ENCODE peak calls at places on chromosomes 5 and 9, in eight cellular contexts. One of them, this sample, is unnamed.

GRCh38 chr5:10111575-10111974 is 138.1 kb downstream of the ATPSCKMT start:
- DNase-seq in HepG2: peak; percentile 18
- DNase-seq in HCT116: peak; percentile 21
- DNase-seq in heart left ventricle: no peak
- DNase-seq in ovary: no peak
- DNase-seq in IMR-90: peak; percentile 54
- DNase-seq in body of pancreas: no peak
- DNase-seq in tibial nerve: no peak
- DNase-seq in this sample: peak; percentile 11

GRCh38 chr9:1869843-1870242 is 145.3 kb upstream of the SMARCA2 start:
- DNase-seq in IMR-90: no peak
- DNase-seq in heart left ventricle: no peak
- DNase-seq in HCT116: peak; percentile 7
- DNase-seq in tibial nerve: no peak
- DNase-seq in body of pancreas: peak; percentile 14
- DNase-seq in ovary: no peak
- DNase-seq in HepG2: peak; percentile 18
- DNase-seq in this sample: peak; percentile 3

GRCh38 chr9:131228988-131229387 is 47.3 kb downstream of the FAM78A start:
- DNase-seq in HCT116: no peak
- DNase-seq in ovary: no peak
- DNase-seq in heart left ventricle: no peak
- DNase-seq in body of pancreas: no peak
- DNase-seq in tibial nerve: no peak
- DNase-seq in IMR-90: peak; percentile 93
- DNase-seq in HepG2: no peak
- DNase-seq in this sample: no peak

GRCh38 chr5:104793031-104793430 is 1230.4 kb upstream of the NUDT12 start:
- DNase-seq in tibial nerve: no peak
- DNase-seq in IMR-90: no peak
- DNase-seq in body of pancreas: no peak
- DNase-seq in heart left ventricle: no peak
- DNase-seq in ovary: no peak
- DNase-seq in HepG2: no peak
- DNase-seq in HCT116: no peak
- DNase-seq in this sample: no peak

GRCh38 chr9:15697459-15697858 is 144.6 kb downstream of the CCDC171 start:
- DNase-seq in ovary: no peak
- DNase-seq in heart left ventricle: no peak
- DNase-seq in HepG2: no peak
- DNase-seq in body of pancreas: no peak
- DNase-seq in HCT116: no peak
- DNase-seq in tibial nerve: no peak
- DNase-seq in IMR-90: peak; percentile 95
- DNase-seq in this sample: no peak

GRCh38 chr5:2047341-2047927 is 164.7 kb upstream of the IRX4 start:
- DNase-seq in heart left ventricle: no peak
- DNase-seq in IMR-90: no peak
- DNase-seq in HepG2: no peak
- DNase-seq in body of pancreas: no peak
- DNase-seq in HCT116: no peak
- DNase-seq in tibial nerve: no peak
- DNase-seq in ovary: no peak
- DNase-seq in this sample: no peak

GRCh38 chr5:43555895-43556606 is 826 bp downstream of the PAIP1 start:
- DNase-seq in HepG2: peak; percentile 29
- DNase-seq in tibial nerve: peak; percentile 16
- DNase-seq in IMR-90: peak; percentile 16
- DNase-seq in body of pancreas: peak; percentile 52
- DNase-seq in HCT116: peak; percentile 6
- DNase-seq in ovary: peak; percentile 54
- DNase-seq in heart left ventricle: peak; percentile 73
- DNase-seq in this sample: peak; percentile 75

GRCh38 chr5:136209346-136209910 is 16.5 kb upstream of the SMIM32 start:
- DNase-seq in ovary: no peak
- DNase-seq in tibial nerve: no peak
- DNase-seq in HCT116: no peak
- DNase-seq in heart left ventricle: no peak
- DNase-seq in HepG2: no peak
- DNase-seq in IMR-90: no peak
- DNase-seq in body of pancreas: no peak
- DNase-seq in this sample: no peak

GRCh38 chr5:33470544-33470943 is 29.8 kb downstream of the TARS1 start:
- DNase-seq in tibial nerve: no peak
- DNase-seq in ovary: no peak
- DNase-seq in HepG2: peak; percentile 16
- DNase-seq in body of pancreas: peak; percentile 26
- DNase-seq in heart left ventricle: no peak
- DNase-seq in HCT116: peak; percentile 6
- DNase-seq in IMR-90: peak; percentile 60
- DNase-seq in this sample: no peak

GRCh38 chr5:82355921-82356454 is 77.8 kb upstream of the RPS23 start:
- DNase-seq in HCT116: no peak
- DNase-seq in heart left ventricle: no peak
- DNase-seq in ovary: no peak
- DNase-seq in IMR-90: no peak
- DNase-seq in HepG2: no peak
- DNase-seq in tibial nerve: no peak
- DNase-seq in body of pancreas: no peak
- DNase-seq in this sample: no peak

DNA sequence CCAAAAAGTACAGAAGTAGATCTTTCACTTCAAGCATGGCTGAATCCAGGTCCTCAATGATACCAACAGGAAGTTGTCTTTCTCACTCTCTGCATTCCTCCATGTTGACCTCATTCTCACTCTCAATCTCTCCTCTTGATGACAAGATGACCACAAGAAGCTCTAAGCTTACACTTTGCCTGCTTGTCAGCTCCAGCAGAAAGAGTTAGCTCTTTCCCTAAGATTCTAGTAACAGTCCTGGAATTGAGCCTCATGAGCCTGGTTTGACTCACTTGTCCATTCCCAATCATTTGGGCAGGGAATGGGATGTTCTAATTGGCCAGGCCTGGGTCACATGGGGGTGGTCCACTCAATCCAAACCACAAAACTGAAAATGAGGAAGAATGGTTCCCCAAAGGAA is 3.3 kb upstream of the CLTA start:
- DNase-seq in IMR-90: peak; percentile 92
- DNase-seq in body of pancreas: no peak
- DNase-seq in heart left ventricle: no peak
- DNase-seq in tibial nerve: no peak
- DNase-seq in HepG2: no peak
- DNase-seq in HCT116: no peak
- DNase-seq in ovary: no peak
- DNase-seq in this sample: no peak
- H3K27me3 ChIP-seq in IMR-90: no peaks in the 10 kb centered on the region
- H3K27me3 ChIP-seq in body of pancreas: no peaks in the 10 kb centered on the region
- H3K27me3 ChIP-seq in heart left ventricle: no peaks in the 10 kb centered on the region
- H3K27me3 ChIP-seq in tibial nerve: no peaks in the 10 kb centered on the region
- H3K27me3 ChIP-seq in HepG2: no peaks in the 10 kb centered on the region
- H3K27me3 ChIP-seq in HCT116: no peaks in the 10 kb centered on the region
- H3K27me3 ChIP-seq in ovary: no peaks in the 10 kb centered on the region
- H3K27me3 ChIP-seq in this sample: no peaks in the 10 kb centered on the region

GRCh38 chr9:133679466-133680051 is 43.4 kb downstream of the DBH start:
- DNase-seq in tibial nerve: no peak
- DNase-seq in body of pancreas: no peak
- DNase-seq in IMR-90: no peak
- DNase-seq in HepG2: no peak
- DNase-seq in ovary: peak; percentile 50
- DNase-seq in HCT116: no peak
- DNase-seq in heart left ventricle: peak; percentile 67
- DNase-seq in this sample: no peak
- H3K4me1 ChIP-seq in tibial nerve: peaks cover 17% of the 10 kb centered on the region
- H3K4me1 ChIP-seq in body of pancreas: no peaks in the 10 kb centered on the region
- H3K4me1 ChIP-seq in IMR-90: no peaks in the 10 kb centered on the region
- H3K4me1 ChIP-seq in HepG2: no peaks in the 10 kb centered on the region
- H3K4me1 ChIP-seq in ovary: peaks cover 9% of the 10 kb centered on the region
- H3K4me1 ChIP-seq in HCT116: no peaks in the 10 kb centered on the region
- H3K4me1 ChIP-seq in heart left ventricle: no peaks in the 10 kb centered on the region
- H3K4me1 ChIP-seq in this sample: no peaks in the 10 kb centered on the region

DNA sequence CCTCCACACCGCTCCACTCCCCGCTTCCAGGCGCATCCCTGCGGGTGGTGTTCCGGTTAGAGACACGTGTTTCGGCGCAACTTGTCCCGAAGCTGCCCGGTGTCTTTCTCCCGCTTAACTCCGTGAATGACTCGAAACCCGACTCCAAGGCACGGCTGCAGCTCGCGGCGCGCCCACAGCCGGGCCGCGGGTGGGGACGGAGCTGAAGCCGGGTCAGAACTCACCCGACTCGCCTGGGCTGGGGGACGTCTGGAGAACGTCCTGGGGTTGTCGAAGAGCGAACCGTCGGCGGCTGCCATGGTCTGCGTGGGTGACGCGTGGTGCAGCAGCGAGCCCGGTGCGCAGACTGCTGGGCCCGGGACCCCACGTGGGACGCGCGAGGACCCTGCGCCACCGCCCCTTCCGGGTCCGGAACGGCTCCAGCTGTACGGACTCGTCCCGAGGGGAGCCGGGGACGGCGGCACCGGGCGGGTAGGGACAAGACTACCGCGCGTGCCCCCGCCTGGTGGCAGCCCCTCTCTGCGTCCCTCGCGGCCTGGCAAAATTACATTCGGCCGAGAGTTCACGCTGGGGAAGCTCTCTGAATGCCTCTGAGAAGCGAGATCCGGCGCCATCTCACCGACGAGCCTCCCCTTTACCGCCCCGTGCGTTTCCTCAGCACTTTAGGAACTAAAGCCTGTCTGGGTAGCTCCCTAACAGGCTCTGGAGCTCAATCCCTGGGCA is at the start of gene DDX31:
- DNase-seq in body of pancreas: peak; percentile 82
- DNase-seq in IMR-90: peak; percentile 76
- DNase-seq in heart left ventricle: peak; percentile 93
- DNase-seq in HCT116: peak; percentile 40
- DNase-seq in tibial nerve: peak; percentile 59
- DNase-seq in ovary: peak; percentile 80
- DNase-seq in HepG2: peak; percentile 67
- DNase-seq in this sample: peak; percentile 88
- TF ChIP-seq POLR2A in body of pancreas: peak; percentile 42
- TF ChIP-seq POLR2A in IMR-90: peak; percentile 89
- TF ChIP-seq POLR2A in heart left ventricle: no peak
- TF ChIP-seq POLR2A in HCT116: peak; percentile 61
- TF ChIP-seq POLR2A in tibial nerve: no peak
- TF ChIP-seq POLR2A in ovary: peak; percentile 26
- TF ChIP-seq POLR2A in HepG2: peak; percentile 44
- TF ChIP-seq POLR2A in this sample: no peak

DNA sequence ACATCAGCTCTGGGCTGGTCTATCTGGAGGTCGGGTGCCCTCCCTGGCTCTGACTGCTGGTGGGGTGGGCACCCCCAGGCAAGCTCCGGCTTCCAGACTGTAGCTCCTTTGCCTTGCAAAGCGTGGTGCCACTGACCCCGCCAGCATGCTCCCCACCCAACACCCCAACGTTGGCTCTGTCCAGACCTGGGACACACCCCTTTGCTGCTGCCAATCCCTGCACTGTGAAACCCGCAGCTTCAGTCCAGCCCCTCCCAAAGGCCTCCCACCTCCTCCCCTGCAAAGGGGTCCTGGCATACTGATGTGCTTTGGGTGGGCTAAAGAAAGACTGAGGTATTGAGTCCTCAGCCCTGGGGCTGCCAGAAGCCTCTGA is 3.9 kb downstream of the UNC5A start:
- DNase-seq in body of pancreas: no peak
- DNase-seq in HepG2: no peak
- DNase-seq in IMR-90: no peak
- DNase-seq in tibial nerve: no peak
- DNase-seq in ovary: no peak
- DNase-seq in heart left ventricle: no peak
- DNase-seq in HCT116: no peak
- DNase-seq in this sample: no peak
- H3K27me3 ChIP-seq in body of pancreas: no peaks in the 10 kb centered on the region
- H3K27me3 ChIP-seq in HepG2: peaks cover 70% of the 10 kb centered on the region
- H3K27me3 ChIP-seq in IMR-90: peaks cover 83% of the 10 kb centered on the region
- H3K27me3 ChIP-seq in tibial nerve: peaks cover 4% of the 10 kb centered on the region
- H3K27me3 ChIP-seq in ovary: no peaks in the 10 kb centered on the region
- H3K27me3 ChIP-seq in heart left ventricle: peaks cover 88% of the 10 kb centered on the region
- H3K27me3 ChIP-seq in HCT116: no peaks in the 10 kb centered on the region
- H3K27me3 ChIP-seq in this sample: peaks cover 4% of the 10 kb centered on the region

GRCh38 chr9:129958771-129959170 is 84.2 kb downstream of the FNBP1 start:
- DNase-seq in ovary: no peak
- DNase-seq in heart left ventricle: no peak
- DNase-seq in body of pancreas: no peak
- DNase-seq in HCT116: no peak
- DNase-seq in tibial nerve: no peak
- DNase-seq in HepG2: no peak
- DNase-seq in IMR-90: no peak
- DNase-seq in this sample: no peak

GRCh38 chr9:129964901-129965734 is 77.9 kb downstream of the FNBP1 start:
- DNase-seq in ovary: peak; percentile 68
- DNase-seq in HCT116: no peak
- DNase-seq in tibial nerve: no peak
- DNase-seq in HepG2: no peak
- DNase-seq in body of pancreas: no peak
- DNase-seq in IMR-90: peak; percentile 93
- DNase-seq in heart left ventricle: no peak
- DNase-seq in this sample: no peak

GRCh38 chr9:129968690-129969485 is 74.1 kb downstream of the FNBP1 start:
- DNase-seq in IMR-90: peak; percentile 93
- DNase-seq in heart left ventricle: no peak
- DNase-seq in body of pancreas: no peak
- DNase-seq in HCT116: no peak
- DNase-seq in tibial nerve: no peak
- DNase-seq in ovary: peak; percentile 40
- DNase-seq in HepG2: no peak
- DNase-seq in this sample: no peak

GRCh38 chr9:129962376-129962765 is 80.6 kb downstream of the FNBP1 start:
- DNase-seq in HCT116: no peak
- DNase-seq in tibial nerve: no peak
- DNase-seq in ovary: no peak
- DNase-seq in heart left ventricle: no peak
- DNase-seq in body of pancreas: no peak
- DNase-seq in HepG2: no peak
- DNase-seq in IMR-90: no peak
- DNase-seq in this sample: no peak

GRCh38 chr9:129962889-129963703 is 79.9 kb downstream of the FNBP1 start:
- DNase-seq in tibial nerve: no peak
- DNase-seq in IMR-90: peak; percentile 49
- DNase-seq in body of pancreas: no peak
- DNase-seq in HepG2: no peak
- DNase-seq in heart left ventricle: peak; percentile 45
- DNase-seq in ovary: peak; percentile 41
- DNase-seq in HCT116: no peak
- DNase-seq in this sample: peak; percentile 33
- H3K4me1 ChIP-seq in tibial nerve: peaks cover 25% of the 10 kb centered on the region
- H3K4me1 ChIP-seq in IMR-90: peaks cover 23% of the 10 kb centered on the region
- H3K4me1 ChIP-seq in body of pancreas: no peaks in the 10 kb centered on the region
- H3K4me1 ChIP-seq in HepG2: peaks cover 6% of the 10 kb centered on the region
- H3K4me1 ChIP-seq in heart left ventricle: no peaks in the 10 kb centered on the region
- H3K4me1 ChIP-seq in ovary: peaks cover 7% of the 10 kb centered on the region
- H3K4me1 ChIP-seq in HCT116: no peaks in the 10 kb centered on the region
- H3K4me1 ChIP-seq in this sample: peaks cover 3% of the 10 kb centered on the region

GRCh38 chr5:157540124-157540523 is 35.5 kb downstream of the ADAM19 start:
- DNase-seq in tibial nerve: no peak
- DNase-seq in heart left ventricle: no peak
- DNase-seq in ovary: no peak
- DNase-seq in HCT116: no peak
- DNase-seq in body of pancreas: no peak
- DNase-seq in HepG2: no peak
- DNase-seq in IMR-90: no peak
- DNase-seq in this sample: no peak
- TF ChIP-seq POLR2A in tibial nerve: no peak
- TF ChIP-seq POLR2A in heart left ventricle: no peak
- TF ChIP-seq POLR2A in ovary: no peak
- TF ChIP-seq POLR2A in HCT116: no peak
- TF ChIP-seq POLR2A in body of pancreas: no peak
- TF ChIP-seq POLR2A in HepG2: no peak
- TF ChIP-seq POLR2A in IMR-90: no peak
- TF ChIP-seq POLR2A in this sample: no peak